ENCODE peak calls at places on chromosome 5, in nine cellular contexts. L is WERI-Rb-1; Y is left ventricle myocardium inferior; K is activated CD8-positive, alpha-beta memory T cell treated with anti-CD3 and anti-CD28 coated beads for 24 hours; W is activated effector memory CD4-positive, alpha-beta T cell treated with anti-CD3 and anti-CD28 coated beads, Interleukin-2, amount 50 U/mL, for 16 hours; S is pons; X is CD4-positive, alpha-beta T cell; N is GM03348; G is hepatic stellate cell. U is an unnamed sample.

GRCh38 chr5:137617806-137618205 is 118.1 kb downstream of the KLHL3 start:
- DNase-seq in L (no peak), Y (no peak), K (no peak), W (no peak), S (no peak), X (no peak), N (peak), G (peak), U (peak)

GRCh38 chr5:32312194-32312681 is 501 bp downstream of the MTMR12 start:
- DNase-seq in L (peak), Y (peak), K (peak), W (peak), S (no peak), X (peak), N (peak), G (peak), U (peak)

GRCh38 chr5:60488466-60489130 is 211.4 kb downstream of the DEPDC1B start:
- DNase-seq in L (no peak), Y (no peak), K (no peak), W (no peak), S (no peak), X (no peak), N (no peak), G (no peak), U (no peak)

GRCh38 chr5:156677963-156678362 is 172.1 kb upstream of the PPP1R2B start:
- DNase-seq in L (no peak), Y (peak), K (no peak), W (no peak), S (no peak), X (no peak), N (no peak), G (no peak), U (no peak)

GRCh38 chr5:41763096-41763495 is 107.1 kb downstream of the OXCT1 start:
- DNase-seq in L (no peak), Y (no peak), K (no peak), W (no peak), S (no peak), X (no peak), N (peak), G (peak), U (peak)

GRCh38 chr5:106154280-106154716 is 1516.4 kb downstream of the EFNA5 start:
- DNase-seq in L (no peak), Y (no peak), K (no peak), W (no peak), S (no peak), X (no peak), N (no peak), G (no peak), U (no peak)

GRCh38 chr5:172506921-172507320 is 52.6 kb upstream of the SH3PXD2B start:
- DNase-seq in L (peak), Y (no peak), K (peak), W (peak), S (no peak), X (no peak), N (no peak), G (no peak), U (no peak)

GRCh38 chr5:82100303-82101077 is 128.7 kb downstream of the ATG10 start:
- DNase-seq in L (no peak), Y (no peak), K (no peak), W (no peak), S (peak), X (no peak), N (no peak), G (no peak), U (peak)

GRCh38 chr5:34618666-34619065 is 37.5 kb upstream of the RAI14 start:
- DNase-seq in L (no peak), Y (no peak), K (no peak), W (no peak), S (no peak), X (no peak), N (no peak), G (no peak), U (no peak)

GRCh38 chr5:76938177-76938576 is 14.7 kb upstream of the CRHBP start:
- DNase-seq in L (no peak), Y (no peak), K (no peak), W (no peak), S (no peak), X (no peak), N (no peak), G (no peak), U (no peak)

GRCh38 chr5:150778103-150778516 is 447 bp upstream of the SMIM3 start:
- DNase-seq in L (no peak), Y (no peak), K (no peak), W (no peak), S (no peak), X (no peak), N (no peak), G (no peak), U (no peak)

GRCh38 chr5:164345173-164345572 is 839.8 kb downstream of the MAT2B start:
- DNase-seq in L (no peak), Y (peak), K (no peak), W (no peak), S (no peak), X (no peak), N (no peak), G (no peak), U (no peak)

GRCh38 chr5:158553946-158554336 is 545.8 kb downstream of the EBF1 start:
- DNase-seq in L (no peak), Y (no peak), K (no peak), W (no peak), S (no peak), X (no peak), N (no peak), G (no peak), U (no peak)

GRCh38 chr5:90557391-90557790 is 1.2 kb upstream of the ADGRV1 start:
- DNase-seq in L (no peak), Y (no peak), K (no peak), W (no peak), S (no peak), X (no peak), N (no peak), G (no peak), U (no peak)

GRCh38 chr5:135458921-135459331 is 6.8 kb upstream of the TIFAB start:
- DNase-seq in L (no peak), Y (no peak), K (no peak), W (peak), S (no peak), X (no peak), N (peak), G (peak), U (peak)

GRCh38 chr5:157252741-157253465 is 13.0 kb upstream of the CYFIP2 start:
- DNase-seq in L (no peak), Y (no peak), K (peak), W (peak), S (no peak), X (peak), N (no peak), G (no peak), U (no peak)

GRCh38 chr5:141172381-141173204 is at the start of gene PCDHB7:
- DNase-seq in L (peak), Y (no peak), K (no peak), W (no peak), S (peak), X (no peak), N (peak), G (peak), U (peak)

GRCh38 chr5:81205058-81205457 is 28.1 kb upstream of the CKMT2 start:
- DNase-seq in L (no peak), Y (no peak), K (no peak), W (no peak), S (no peak), X (no peak), N (no peak), G (no peak), U (no peak)

GRCh38 chr5:130692766-130693165 is 472.3 kb downstream of the HINT1 start:
- DNase-seq in L (no peak), Y (no peak), K (no peak), W (no peak), S (no peak), X (no peak), N (no peak), G (no peak), U (peak)

GRCh38 chr5:153571157-153571556 is 80.7 kb downstream of the GRIA1 start:
- DNase-seq in L (no peak), Y (no peak), K (no peak), W (no peak), S (no peak), X (no peak), N (no peak), G (no peak), U (no peak)

GRCh38 chr5:129506092-129506491 is 46.0 kb downstream of the ADAMTS19 start:
- DNase-seq in L (no peak), Y (no peak), K (no peak), W (no peak), S (no peak), X (no peak), N (peak), G (no peak), U (no peak)

U was measured in Caki2.